ENCODE peak calls at places on chromosomes 5 and 9, in four cellular contexts. One of them, this sample, is unnamed.

GRCh38 chr5:155678371-155678770 is 648.6 kb upstream of the SGCD start:
- DNase-seq in transverse colon: no peak
- DNase-seq in IMR-90: no peak
- DNase-seq in CD8-positive, alpha-beta T cell: no peak
- DNase-seq in this sample: no peak

GRCh38 chr5:761854-762685 is 22.5 kb downstream of the ZDHHC11B start:
- DNase-seq in CD8-positive, alpha-beta T cell: peak; percentile 18
- DNase-seq in transverse colon: no peak
- DNase-seq in IMR-90: no peak
- DNase-seq in this sample: no peak

GRCh38 chr9:137974746-137975526 is 97.4 kb downstream of the CACNA1B start:
- DNase-seq in CD8-positive, alpha-beta T cell: no peak
- DNase-seq in IMR-90: no peak
- DNase-seq in transverse colon: no peak
- DNase-seq in this sample: no peak

GRCh38 chr5:143014017-143014651 is 244.0 kb downstream of the ARHGAP26 start:
- DNase-seq in IMR-90: no peak
- DNase-seq in CD8-positive, alpha-beta T cell: no peak
- DNase-seq in transverse colon: peak; percentile 19
- DNase-seq in this sample: no peak

GRCh38 chr9:133107961-133108793 is 12.9 kb downstream of the RALGDS start:
- DNase-seq in IMR-90: no peak
- DNase-seq in transverse colon: no peak
- DNase-seq in CD8-positive, alpha-beta T cell: no peak
- DNase-seq in this sample: no peak

GRCh38 chr9:33524431-33524947 is 438 bp downstream of the ANKRD18B start:
- DNase-seq in CD8-positive, alpha-beta T cell: no peak
- DNase-seq in IMR-90: no peak
- DNase-seq in transverse colon: no peak
- DNase-seq in this sample: no peak

GRCh38 chr9:19138084-19138483 is 10.8 kb upstream of the PLIN2 start:
- DNase-seq in transverse colon: no peak
- DNase-seq in IMR-90: no peak
- DNase-seq in CD8-positive, alpha-beta T cell: no peak
- DNase-seq in this sample: peak; percentile 18

GRCh38 chr5:77987988-77988387 is 211.8 kb upstream of the TBCA start:
- DNase-seq in transverse colon: no peak
- DNase-seq in IMR-90: no peak
- DNase-seq in CD8-positive, alpha-beta T cell: no peak
- DNase-seq in this sample: no peak

GRCh38 chr5:134464988-134465855 is 53.5 kb upstream of the CDKN2AIPNL start:
- DNase-seq in CD8-positive, alpha-beta T cell: no peak
- DNase-seq in IMR-90: no peak
- DNase-seq in transverse colon: no peak
- DNase-seq in this sample: no peak

GRCh38 chr9:135340143-135340655 is 139.4 kb upstream of the PPP1R26 start:
- DNase-seq in IMR-90: no peak
- DNase-seq in transverse colon: no peak
- DNase-seq in CD8-positive, alpha-beta T cell: no peak
- DNase-seq in this sample: no peak

GRCh38 chr5:91357012-91357634 is 26.0 kb downstream of the ARRDC3 start:
- DNase-seq in CD8-positive, alpha-beta T cell: no peak
- DNase-seq in IMR-90: no peak
- DNase-seq in transverse colon: no peak
- DNase-seq in this sample: no peak

GRCh38 chr5:175573493-175574269 is 84.2 kb upstream of the HRH2 start:
- DNase-seq in CD8-positive, alpha-beta T cell: no peak
- DNase-seq in transverse colon: no peak
- DNase-seq in IMR-90: no peak
- DNase-seq in this sample: no peak
- H3K4me3 ChIP-seq in CD8-positive, alpha-beta T cell: no peak overlapping the region
- H3K4me3 ChIP-seq in transverse colon: no peak overlapping the region
- H3K4me3 ChIP-seq in IMR-90: no peak overlapping the region
- H3K4me3 ChIP-seq in this sample: no peak overlapping the region

DNA sequence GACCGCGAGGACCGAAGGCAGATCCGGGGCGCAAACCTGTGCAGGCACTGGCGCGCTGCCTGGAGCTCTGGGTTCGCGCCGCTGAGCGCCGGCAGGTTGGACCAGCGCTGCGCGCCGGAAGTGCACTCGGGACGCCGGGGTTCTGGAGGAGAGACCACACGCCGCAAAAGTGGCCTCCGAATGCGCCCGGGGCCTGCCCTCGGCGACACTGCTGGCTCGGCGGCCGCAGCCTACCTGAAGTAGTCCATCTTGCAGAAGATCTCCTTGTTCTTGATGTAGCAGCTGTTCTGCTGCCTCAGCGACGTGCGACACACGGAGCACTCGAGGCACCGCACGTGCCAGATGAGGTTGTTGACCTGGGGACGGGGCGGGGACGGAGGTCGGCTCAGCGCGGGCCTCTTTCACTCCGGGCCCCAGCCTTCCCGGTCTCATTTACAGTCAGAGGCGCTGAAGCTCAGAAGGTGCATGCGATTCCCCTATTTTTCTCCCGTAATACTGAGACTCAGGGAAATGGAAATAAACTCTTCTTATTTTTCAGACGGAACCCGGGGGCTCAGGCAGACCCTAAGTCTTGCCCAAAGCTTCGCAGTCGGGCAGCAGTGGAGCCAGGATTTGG is 2.5 kb downstream of the LHX6 start:
- DNase-seq in IMR-90: no peak
- DNase-seq in CD8-positive, alpha-beta T cell: no peak
- DNase-seq in transverse colon: no peak
- DNase-seq in this sample: no peak
- H3K4me3 ChIP-seq in IMR-90: no peak overlapping the region
- H3K4me3 ChIP-seq in CD8-positive, alpha-beta T cell: no peak overlapping the region
- H3K4me3 ChIP-seq in transverse colon: peak overlapping the region; percentile 16
- H3K4me3 ChIP-seq in this sample: no peak overlapping the region

DNA sequence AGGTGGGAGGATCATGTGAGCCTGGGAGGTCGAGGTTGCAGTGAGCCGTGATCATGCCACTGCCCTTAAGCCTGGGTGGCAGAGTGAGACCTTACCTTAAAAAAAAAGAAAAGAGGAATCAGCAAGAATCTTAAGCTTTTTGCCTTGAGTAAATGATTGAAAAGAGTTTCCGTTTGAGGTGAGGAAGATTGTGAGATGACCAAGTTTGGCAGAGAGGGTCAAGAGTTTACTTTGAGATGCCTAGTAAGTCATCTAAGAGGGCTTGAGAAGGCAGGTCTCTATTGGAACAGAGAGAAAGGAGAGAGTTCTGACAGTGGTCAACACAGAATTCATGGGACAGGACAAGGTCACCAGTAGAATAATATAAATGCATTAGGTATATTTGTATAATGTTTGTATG is 572.1 kb downstream of the TLE4 start:
- DNase-seq in CD8-positive, alpha-beta T cell: no peak
- DNase-seq in IMR-90: no peak
- DNase-seq in transverse colon: no peak
- DNase-seq in this sample: no peak
- H3K4me3 ChIP-seq in CD8-positive, alpha-beta T cell: no peak overlapping the region
- H3K4me3 ChIP-seq in IMR-90: no peak overlapping the region
- H3K4me3 ChIP-seq in transverse colon: no peak overlapping the region
- H3K4me3 ChIP-seq in this sample: no peak overlapping the region

GRCh38 chr5:3601929-3602712 is 6.5 kb downstream of the IRX1 start:
- DNase-seq in IMR-90: no peak
- DNase-seq in transverse colon: no peak
- DNase-seq in CD8-positive, alpha-beta T cell: no peak
- DNase-seq in this sample: no peak
- H3K4me3 ChIP-seq in IMR-90: no peak overlapping the region
- H3K4me3 ChIP-seq in transverse colon: no peak overlapping the region
- H3K4me3 ChIP-seq in CD8-positive, alpha-beta T cell: no peak overlapping the region
- H3K4me3 ChIP-seq in this sample: no peak overlapping the region

DNA sequence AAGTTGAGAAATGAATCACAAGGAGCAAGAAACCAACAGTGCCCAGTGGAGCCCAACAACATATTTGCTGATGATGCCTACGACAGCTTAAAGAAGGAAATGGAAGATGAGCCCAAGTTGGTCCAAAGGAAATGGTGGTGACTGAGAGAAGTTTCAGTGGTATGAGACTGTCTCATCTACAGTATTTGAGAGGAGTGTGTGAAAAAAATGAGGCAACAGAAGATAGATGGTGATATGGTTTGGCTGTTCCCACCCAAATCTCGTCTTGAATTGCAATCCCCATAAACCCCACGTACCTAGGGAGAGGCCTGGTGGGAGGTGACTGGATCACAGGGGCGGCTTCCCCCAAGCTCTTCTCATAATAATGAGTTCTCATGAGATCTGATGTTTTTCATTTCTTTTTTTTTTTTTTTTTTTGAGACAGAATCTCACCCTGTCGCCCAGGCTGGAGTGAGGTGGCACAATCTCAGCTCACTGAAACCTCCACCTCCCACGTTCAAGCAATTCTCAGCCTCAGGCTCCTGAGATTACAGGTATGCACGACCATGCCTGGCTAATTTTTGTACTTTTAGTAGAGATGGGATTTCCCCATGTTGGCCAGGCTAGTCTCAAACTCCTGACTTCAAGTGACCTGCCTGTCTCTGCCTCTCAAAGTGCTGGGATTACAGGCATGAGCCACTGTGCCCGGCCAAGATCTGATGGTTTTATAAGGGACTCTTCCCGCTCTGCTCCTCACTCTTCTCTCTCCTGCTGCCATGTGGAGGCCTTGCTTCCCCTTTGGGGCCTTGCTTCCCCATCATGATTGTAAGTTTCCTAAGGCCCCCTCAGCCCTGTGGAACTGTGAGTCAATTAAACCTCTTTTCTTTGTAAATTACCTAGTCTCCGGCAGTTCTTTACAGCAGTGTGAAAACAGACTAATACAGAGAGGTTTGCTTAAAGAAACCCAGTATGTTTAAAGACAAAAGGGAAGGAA is 30.2 kb downstream of the EFCAB9 start:
- DNase-seq in transverse colon: no peak
- DNase-seq in IMR-90: no peak
- DNase-seq in CD8-positive, alpha-beta T cell: no peak
- DNase-seq in this sample: no peak
- H3K4me3 ChIP-seq in transverse colon: no peak overlapping the region
- H3K4me3 ChIP-seq in IMR-90: no peak overlapping the region
- H3K4me3 ChIP-seq in CD8-positive, alpha-beta T cell: no peak overlapping the region
- H3K4me3 ChIP-seq in this sample: no peak overlapping the region

GRCh38 chr9:113514748-113515147 is 51.2 kb downstream of the RGS3 start:
- DNase-seq in CD8-positive, alpha-beta T cell: no peak
- DNase-seq in IMR-90: no peak
- DNase-seq in transverse colon: no peak
- DNase-seq in this sample: no peak

GRCh38 chr9:113519401-113520108 is 56.0 kb downstream of the RGS3 start:
- DNase-seq in IMR-90: peak; percentile 29
- DNase-seq in CD8-positive, alpha-beta T cell: no peak
- DNase-seq in transverse colon: peak; percentile 54
- DNase-seq in this sample: no peak

GRCh38 chr9:113515862-113516261 is 52.3 kb downstream of the RGS3 start:
- DNase-seq in transverse colon: no peak
- DNase-seq in CD8-positive, alpha-beta T cell: no peak
- DNase-seq in IMR-90: peak; percentile 79
- DNase-seq in this sample: no peak

GRCh38 chr9:113514061-113514460 is 50.5 kb downstream of the RGS3 start:
- DNase-seq in transverse colon: no peak
- DNase-seq in CD8-positive, alpha-beta T cell: no peak
- DNase-seq in IMR-90: no peak
- DNase-seq in this sample: no peak

GRCh38 chr9:113516840-113517577 is 53.5 kb downstream of the RGS3 start:
- DNase-seq in transverse colon: peak; percentile 63
- DNase-seq in CD8-positive, alpha-beta T cell: peak; percentile 71
- DNase-seq in IMR-90: peak; percentile 39
- DNase-seq in this sample: peak; percentile 80
- H3K4me3 ChIP-seq in transverse colon: peak overlapping the region; percentile 14
- H3K4me3 ChIP-seq in CD8-positive, alpha-beta T cell: peak overlapping the region; percentile 50
- H3K4me3 ChIP-seq in IMR-90: no peak overlapping the region
- H3K4me3 ChIP-seq in this sample: peak overlapping the region; percentile 32

GRCh38 chr9:38081356-38082108 is 12.5 kb upstream of the SHB start:
- DNase-seq in CD8-positive, alpha-beta T cell: no peak
- DNase-seq in transverse colon: no peak
- DNase-seq in IMR-90: no peak
- DNase-seq in this sample: no peak

GRCh38 chr9:38083858-38084555 is 15.0 kb upstream of the SHB start:
- DNase-seq in transverse colon: no peak
- DNase-seq in CD8-positive, alpha-beta T cell: no peak
- DNase-seq in IMR-90: no peak
- DNase-seq in this sample: no peak

GRCh38 chr9:38085308-38085707 is 16.3 kb upstream of the SHB start:
- DNase-seq in transverse colon: no peak
- DNase-seq in CD8-positive, alpha-beta T cell: no peak
- DNase-seq in IMR-90: no peak
- DNase-seq in this sample: no peak

GRCh38 chr9:38084556-38084880 is 15.5 kb upstream of the SHB start:
- DNase-seq in CD8-positive, alpha-beta T cell: no peak
- DNase-seq in transverse colon: no peak
- DNase-seq in IMR-90: no peak
- DNase-seq in this sample: no peak

GRCh38 chr9:38082456-38083287 is 13.6 kb upstream of the SHB start:
- DNase-seq in IMR-90: no peak
- DNase-seq in transverse colon: no peak
- DNase-seq in CD8-positive, alpha-beta T cell: no peak
- DNase-seq in this sample: no peak
- H3K4me3 ChIP-seq in IMR-90: no peak overlapping the region
- H3K4me3 ChIP-seq in transverse colon: no peak overlapping the region
- H3K4me3 ChIP-seq in CD8-positive, alpha-beta T cell: no peak overlapping the region
- H3K4me3 ChIP-seq in this sample: no peak overlapping the region

This sample was measured in Jurkat, Clone E6-1.